ENCODE peak calls at places on chromosomes 6 and 20, in five cellular contexts. One of them, this sample, is unnamed.

GRCh38 chr20:37647946-37648345 is 45.9 kb upstream of the CTNNBL1 start:
- DNase-seq in gastrocnemius medialis: no peak
- DNase-seq in right cardiac atrium: no peak
- DNase-seq in astrocyte of the spinal cord: no peak
- DNase-seq in fibroblast of pulmonary artery: no peak
- DNase-seq in this sample: no peak

GRCh38 chr6:145652572-145652971 is 82.7 kb downstream of the EPM2A start:
- DNase-seq in gastrocnemius medialis: no peak
- DNase-seq in right cardiac atrium: no peak
- DNase-seq in astrocyte of the spinal cord: no peak
- DNase-seq in fibroblast of pulmonary artery: no peak
- DNase-seq in this sample: no peak

GRCh38 chr20:7220755-7221154 is 453.3 kb downstream of the BMP2 start:
- DNase-seq in gastrocnemius medialis: no peak
- DNase-seq in right cardiac atrium: no peak
- DNase-seq in astrocyte of the spinal cord: no peak
- DNase-seq in fibroblast of pulmonary artery: no peak
- DNase-seq in this sample: no peak

GRCh38 chr6:20837189-20837588 is 302.9 kb downstream of the CDKAL1 start:
- DNase-seq in gastrocnemius medialis: no peak
- DNase-seq in right cardiac atrium: no peak
- DNase-seq in astrocyte of the spinal cord: no peak
- DNase-seq in fibroblast of pulmonary artery: no peak
- DNase-seq in this sample: no peak

GRCh38 chr6:30703011-30703410 is 12.2 kb upstream of the NRM start:
- DNase-seq in gastrocnemius medialis: no peak
- DNase-seq in right cardiac atrium: peak
- DNase-seq in astrocyte of the spinal cord: no peak
- DNase-seq in fibroblast of pulmonary artery: no peak
- DNase-seq in this sample: no peak

GRCh38 chr20:8534368-8534767 is 402.3 kb downstream of the PLCB1 start:
- DNase-seq in gastrocnemius medialis: no peak
- DNase-seq in right cardiac atrium: no peak
- DNase-seq in astrocyte of the spinal cord: no peak
- DNase-seq in fibroblast of pulmonary artery: no peak
- DNase-seq in this sample: no peak

GRCh38 chr6:167906899-167907298 is 80.2 kb downstream of the AFDN start:
- DNase-seq in gastrocnemius medialis: peak
- DNase-seq in right cardiac atrium: peak
- DNase-seq in astrocyte of the spinal cord: peak
- DNase-seq in fibroblast of pulmonary artery: peak
- DNase-seq in this sample: no peak

GRCh38 chr6:3566812-3567211 is 110.0 kb upstream of the SLC22A23 start:
- DNase-seq in gastrocnemius medialis: no peak
- DNase-seq in right cardiac atrium: no peak
- DNase-seq in astrocyte of the spinal cord: peak
- DNase-seq in fibroblast of pulmonary artery: peak
- DNase-seq in this sample: peak

GRCh38 chr20:44079291-44079690 is 107.7 kb downstream of the JPH2 start:
- DNase-seq in gastrocnemius medialis: no peak
- DNase-seq in right cardiac atrium: no peak
- DNase-seq in astrocyte of the spinal cord: no peak
- DNase-seq in fibroblast of pulmonary artery: no peak
- DNase-seq in this sample: no peak

GRCh38 chr6:43851204-43851855 is 81.3 kb downstream of the VEGFA start:
- DNase-seq in gastrocnemius medialis: no peak
- DNase-seq in right cardiac atrium: no peak
- DNase-seq in astrocyte of the spinal cord: peak
- DNase-seq in fibroblast of pulmonary artery: peak
- DNase-seq in this sample: no peak

GRCh38 chr20:37270586-37271420 is 9.2 kb upstream of the GHRH start:
- DNase-seq in gastrocnemius medialis: no peak
- DNase-seq in right cardiac atrium: no peak
- DNase-seq in astrocyte of the spinal cord: peak
- DNase-seq in fibroblast of pulmonary artery: no peak
- DNase-seq in this sample: peak

GRCh38 chr6:14464049-14464448 is 346.5 kb downstream of the CD83 start:
- DNase-seq in gastrocnemius medialis: no peak
- DNase-seq in right cardiac atrium: no peak
- DNase-seq in astrocyte of the spinal cord: peak
- DNase-seq in fibroblast of pulmonary artery: peak
- DNase-seq in this sample: peak

GRCh38 chr20:2114990-2115681 is 13.5 kb downstream of the STK35 start:
- DNase-seq in gastrocnemius medialis: no peak
- DNase-seq in right cardiac atrium: peak
- DNase-seq in astrocyte of the spinal cord: no peak
- DNase-seq in fibroblast of pulmonary artery: peak
- DNase-seq in this sample: no peak

GRCh38 chr20:38926934-38927616 is 858 bp downstream of the FAM83D start:
- DNase-seq in gastrocnemius medialis: no peak
- DNase-seq in right cardiac atrium: no peak
- DNase-seq in astrocyte of the spinal cord: peak
- DNase-seq in fibroblast of pulmonary artery: peak
- DNase-seq in this sample: no peak

GRCh38 chr6:10692965-10693538 is 1.4 kb downstream of the C6orf52 start:
- DNase-seq in gastrocnemius medialis: no peak
- DNase-seq in right cardiac atrium: no peak
- DNase-seq in astrocyte of the spinal cord: no peak
- DNase-seq in fibroblast of pulmonary artery: no peak
- DNase-seq in this sample: no peak
- H3K4me3 ChIP-seq in gastrocnemius medialis: peak
- H3K4me3 ChIP-seq in right cardiac atrium: peak
- H3K4me3 ChIP-seq in astrocyte of the spinal cord: peak
- H3K4me3 ChIP-seq in fibroblast of pulmonary artery: peak
- H3K4me3 ChIP-seq in this sample: peak

DNA sequence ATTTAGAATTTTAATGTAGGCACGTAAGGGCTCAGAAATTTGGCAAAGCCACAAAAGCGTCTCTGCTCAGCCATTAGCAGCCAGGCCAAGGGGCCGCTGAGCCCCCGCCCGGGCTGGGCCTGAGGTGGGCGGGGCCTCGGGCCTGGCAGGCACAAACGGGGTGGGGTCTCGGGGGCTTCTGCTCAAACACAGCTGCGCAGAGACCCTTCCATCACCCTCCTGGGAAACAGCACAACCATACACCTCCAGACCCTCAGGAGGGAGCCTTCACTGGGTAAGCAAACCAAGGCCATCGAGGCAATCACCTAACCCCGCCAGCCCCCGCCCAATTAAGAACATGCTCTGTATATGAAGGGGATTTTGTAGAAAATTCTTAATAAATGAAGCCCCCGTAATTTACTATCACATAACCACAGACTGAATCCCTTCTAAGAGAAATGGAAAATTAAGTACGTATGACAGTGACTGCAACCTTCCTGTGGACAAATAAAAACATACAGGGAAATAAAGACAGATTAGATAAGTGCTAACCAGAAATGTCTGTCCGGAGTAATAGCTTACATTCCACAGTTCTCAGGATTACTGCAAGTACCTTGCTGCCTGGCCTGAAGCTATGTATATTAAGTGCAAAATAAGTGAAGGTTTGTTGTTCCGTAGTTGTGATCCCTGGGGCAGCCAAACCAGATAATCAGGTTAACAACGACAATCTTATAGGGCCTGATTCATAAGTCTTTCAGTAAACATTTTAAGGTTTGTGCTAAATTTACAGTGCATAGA is 3.0 kb downstream of the NEDD9 start:
- DNase-seq in gastrocnemius medialis: no peak
- DNase-seq in right cardiac atrium: no peak
- DNase-seq in astrocyte of the spinal cord: peak
- DNase-seq in fibroblast of pulmonary artery: peak
- DNase-seq in this sample: no peak
- H3K4me3 ChIP-seq in gastrocnemius medialis: peak
- H3K4me3 ChIP-seq in right cardiac atrium: peak
- H3K4me3 ChIP-seq in astrocyte of the spinal cord: peak
- H3K4me3 ChIP-seq in fibroblast of pulmonary artery: peak
- H3K4me3 ChIP-seq in this sample: peak

GRCh38 chr20:63697357-63697867 is 960 bp downstream of the TNFRSF6B start:
- DNase-seq in gastrocnemius medialis: no peak
- DNase-seq in right cardiac atrium: peak
- DNase-seq in astrocyte of the spinal cord: no peak
- DNase-seq in fibroblast of pulmonary artery: no peak
- DNase-seq in this sample: no peak

GRCh38 chr20:63695419-63696310 is 787 bp upstream of the TNFRSF6B start:
- DNase-seq in gastrocnemius medialis: no peak
- DNase-seq in right cardiac atrium: peak
- DNase-seq in astrocyte of the spinal cord: no peak
- DNase-seq in fibroblast of pulmonary artery: no peak
- DNase-seq in this sample: no peak

GRCh38 chr20:63697868-63698545 is 1.6 kb downstream of the TNFRSF6B start:
- DNase-seq in gastrocnemius medialis: no peak
- DNase-seq in right cardiac atrium: peak
- DNase-seq in astrocyte of the spinal cord: no peak
- DNase-seq in fibroblast of pulmonary artery: no peak
- DNase-seq in this sample: no peak

GRCh38 chr20:63696311-63696627 is 183 bp upstream of the TNFRSF6B start:
- DNase-seq in gastrocnemius medialis: no peak
- DNase-seq in right cardiac atrium: peak
- DNase-seq in astrocyte of the spinal cord: peak
- DNase-seq in fibroblast of pulmonary artery: no peak
- DNase-seq in this sample: no peak

GRCh38 chr20:63696628-63697356 is at the start of gene TNFRSF6B:
- DNase-seq in gastrocnemius medialis: no peak
- DNase-seq in right cardiac atrium: peak
- DNase-seq in astrocyte of the spinal cord: no peak
- DNase-seq in fibroblast of pulmonary artery: no peak
- DNase-seq in this sample: no peak
- H3K4me3 ChIP-seq in gastrocnemius medialis: no peak
- H3K4me3 ChIP-seq in right cardiac atrium: no peak
- H3K4me3 ChIP-seq in astrocyte of the spinal cord: peak
- H3K4me3 ChIP-seq in fibroblast of pulmonary artery: peak
- H3K4me3 ChIP-seq in this sample: peak

GRCh38 chr20:56343861-56344381 is 14.9 kb upstream of the FAM210B start:
- DNase-seq in gastrocnemius medialis: no peak
- DNase-seq in right cardiac atrium: peak
- DNase-seq in astrocyte of the spinal cord: peak
- DNase-seq in fibroblast of pulmonary artery: peak
- DNase-seq in this sample: no peak
- H3K4me3 ChIP-seq in gastrocnemius medialis: peak
- H3K4me3 ChIP-seq in right cardiac atrium: no peak
- H3K4me3 ChIP-seq in astrocyte of the spinal cord: no peak
- H3K4me3 ChIP-seq in fibroblast of pulmonary artery: no peak
- H3K4me3 ChIP-seq in this sample: peak

DNA sequence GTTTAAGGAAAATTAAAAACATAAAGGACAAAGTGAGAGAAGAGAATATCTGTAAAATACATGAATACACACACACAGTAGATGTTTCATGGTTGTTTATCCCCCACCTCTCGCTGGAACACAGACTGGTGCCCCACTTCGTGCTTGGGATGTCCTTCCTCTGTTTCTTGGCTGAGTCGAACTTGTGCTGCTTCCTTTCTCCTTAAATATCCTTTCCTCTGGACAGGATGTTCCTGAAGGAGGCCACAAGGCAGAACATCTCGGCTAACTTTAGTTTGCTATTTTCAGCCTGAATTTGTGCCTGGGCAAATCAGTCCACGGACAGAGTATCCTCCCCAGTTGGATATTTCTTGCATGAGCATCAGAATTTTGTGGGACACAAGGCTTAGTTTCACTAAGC is 54.7 kb upstream of the ZMYND8 start:
- DNase-seq in gastrocnemius medialis: peak
- DNase-seq in right cardiac atrium: no peak
- DNase-seq in astrocyte of the spinal cord: no peak
- DNase-seq in fibroblast of pulmonary artery: no peak
- DNase-seq in this sample: no peak
- H3K4me3 ChIP-seq in gastrocnemius medialis: peak
- H3K4me3 ChIP-seq in right cardiac atrium: no peak
- H3K4me3 ChIP-seq in astrocyte of the spinal cord: no peak
- H3K4me3 ChIP-seq in fibroblast of pulmonary artery: no peak
- H3K4me3 ChIP-seq in this sample: no peak